ENCODE peak calls at places on chromosomes 3 and 15, in five cellular contexts. B, Q, S, U and T are unnamed samples.

GRCh38 chr3:4800595-4800994 is 178.6 kb upstream of the BHLHE40 start:
- DNase-seq in B (no peak), Q (no peak), S (no peak), U (no peak), T (no peak)

GRCh38 chr3:132347095-132347494 is 29.9 kb downstream of the ACP3 start:
- DNase-seq in B (no peak), Q (no peak), S (peak), U (no peak), T (no peak)

GRCh38 chr15:76152197-76152596 is 92.4 kb downstream of the TMEM266 start:
- DNase-seq in B (no peak), Q (no peak), S (no peak), U (no peak), T (no peak)

GRCh38 chr3:136804813-136805212 is 14.1 kb upstream of the SLC35G2 start:
- DNase-seq in B (no peak), Q (no peak), S (peak), U (no peak), T (peak)

GRCh38 chr15:70210076-70210475 is 112.4 kb upstream of the TLE3 start:
- DNase-seq in B (no peak), Q (no peak), S (no peak), U (no peak), T (peak)

GRCh38 chr15:58190419-58190818 is 52.2 kb downstream of the AQP9 start:
- DNase-seq in B (no peak), Q (no peak), S (no peak), U (no peak), T (no peak)

GRCh38 chr3:13808576-13808975 is 71.3 kb downstream of the WNT7A start:
- DNase-seq in B (no peak), Q (no peak), S (no peak), U (no peak), T (no peak)

GRCh38 chr3:98259707-98260106 is 4.3 kb upstream of the OR5H6 start:
- DNase-seq in B (no peak), Q (no peak), S (no peak), U (no peak), T (no peak)